ENCODE peak calls at places on chromosome 19, in six cellular contexts. W, E, H, Q, I and V are unnamed samples.

GRCh38 chr19:56245062-56245740 is 27.3 kb upstream of the EDDM13 start:
- DNase-seq in W (no peak), E (no peak), H (no peak), Q (no peak), I (no peak), V (no peak)

GRCh38 chr19:13794388-13794751 is 873 bp upstream of the ZSWIM4 start:
- DNase-seq in W (peak), E (no peak), H (peak), Q (no peak), I (peak), V (no peak)

GRCh38 chr19:850979-851335 is 1.1 kb upstream of the ELANE start:
- DNase-seq in W (no peak), E (no peak), H (peak), Q (no peak), I (no peak), V (no peak)

GRCh38 chr19:36115453-36116343 is at the start of gene TBCB:
- DNase-seq in W (peak), E (no peak), H (peak), Q (peak), I (peak), V (peak)

GRCh38 chr19:47749326-47749725 is 4.0 kb downstream of the NOP53 start:
- DNase-seq in W (no peak), E (no peak), H (no peak), Q (no peak), I (no peak), V (peak)

GRCh38 chr19:45676851-45677263 is 8.8 kb downstream of the GIPR start:
- DNase-seq in W (no peak), E (no peak), H (peak), Q (no peak), I (no peak), V (peak)

GRCh38 chr19:5522106-5522505 is 45.6 kb downstream of the TINCR start:
- DNase-seq in W (no peak), E (no peak), H (no peak), Q (no peak), I (no peak), V (no peak)

GRCh38 chr19:47523473-47523872 is 8.6 kb upstream of the NAPA start:
- DNase-seq in W (no peak), E (no peak), H (no peak), Q (no peak), I (no peak), V (no peak)

GRCh38 chr19:47762615-47763308 is 15.7 kb upstream of the SELENOW start:
- DNase-seq in W (no peak), E (peak), H (no peak), Q (no peak), I (no peak), V (no peak)

GRCh38 chr19:17467471-17468301 is 2.6 kb upstream of the SLC27A1 start:
- DNase-seq in W (no peak), E (no peak), H (no peak), Q (no peak), I (no peak), V (no peak)

GRCh38 chr19:48466571-48467325 is 2.4 kb upstream of the CYTH2 start:
- DNase-seq in W (no peak), E (no peak), H (no peak), Q (no peak), I (no peak), V (no peak)

GRCh38 chr19:18771328-18772242 is 19.5 kb downstream of the COMP start:
- DNase-seq in W (no peak), E (peak), H (no peak), Q (peak), I (no peak), V (no peak)

GRCh38 chr19:38723606-38724379 is 20.5 kb downstream of the CAPN12 start:
- DNase-seq in W (no peak), E (no peak), H (no peak), Q (no peak), I (no peak), V (no peak)

GRCh38 chr19:45953676-45954075 is 20.0 kb downstream of the NOVA2 start:
- DNase-seq in W (no peak), E (no peak), H (no peak), Q (no peak), I (no peak), V (no peak)

GRCh38 chr19:16678498-16678897 is 17.6 kb downstream of the TMEM38A start:
- DNase-seq in W (no peak), E (no peak), H (no peak), Q (no peak), I (no peak), V (no peak)

GRCh38 chr19:45340232-45340898 is at the start of gene KLC3:
- DNase-seq in W (no peak), E (peak), H (peak), Q (peak), I (no peak), V (peak)

GRCh38 chr19:45175663-45176345 is 2.2 kb downstream of the TRAPPC6A start:
- DNase-seq in W (no peak), E (no peak), H (no peak), Q (no peak), I (no peak), V (no peak)

GRCh38 chr19:53775524-53775923 is 48.6 kb downstream of the NLRP12 start:
- DNase-seq in W (no peak), E (no peak), H (no peak), Q (no peak), I (no peak), V (no peak)

GRCh38 chr19:5293607-5294089 is 47.0 kb downstream of the PTPRS start:
- DNase-seq in W (no peak), E (peak), H (peak), Q (peak), I (no peak), V (peak)

GRCh38 chr19:34350161-34350561 is 14.8 kb upstream of the GPI start:
- DNase-seq in W (no peak), E (no peak), H (no peak), Q (no peak), I (no peak), V (no peak)

GRCh38 chr19:18776736-18777135 is 14.4 kb downstream of the COMP start:
- DNase-seq in W (no peak), E (no peak), H (no peak), Q (peak), I (no peak), V (no peak)

GRCh38 chr19:48645652-48646191 is at the start of gene CA11:
- DNase-seq in W (no peak), E (peak), H (no peak), Q (no peak), I (no peak), V (no peak)

GRCh38 chr19:39671739-39672363 is 16.1 kb downstream of the LGALS16 start:
- DNase-seq in W (no peak), E (peak), H (no peak), Q (no peak), I (no peak), V (peak)

GRCh38 chr19:15234525-15235130 is 2.4 kb upstream of the EPHX3 start:
- DNase-seq in W (no peak), E (no peak), H (no peak), Q (no peak), I (no peak), V (no peak)

GRCh38 chr19:43575955-43576451 is 402 bp downstream of the PINLYP start:
- DNase-seq in W (no peak), E (no peak), H (no peak), Q (no peak), I (no peak), V (no peak)

GRCh38 chr19:46728693-46729339 is 11.9 kb upstream of the PRKD2 start:
- DNase-seq in W (no peak), E (peak), H (peak), Q (peak), I (no peak), V (peak)

GRCh38 chr19:10653482-10653731 is 739 bp upstream of the ILF3 start:
- DNase-seq in W (no peak), E (no peak), H (no peak), Q (no peak), I (no peak), V (no peak)
- TF ChIP-seq CTCF in W (no peak), E (peak), H (no peak), Q (no peak), I (no peak), V (no peak)

GRCh38 chr19:2288010-2288742 is 6.2 kb upstream of the PEAK3 start:
- DNase-seq in W (no peak), E (no peak), H (no peak), Q (no peak), I (no peak), V (no peak)

GRCh38 chr19:2289714-2290435 is 7.9 kb upstream of the PEAK3 start:
- DNase-seq in W (no peak), E (peak), H (peak), Q (peak), I (no peak), V (peak)

GRCh38 chr19:2290441-2291184 is 8.6 kb upstream of the PEAK3 start:
- DNase-seq in W (no peak), E (peak), H (no peak), Q (peak), I (no peak), V (no peak)

GRCh38 chr19:2287585-2287984 is 5.6 kb upstream of the PEAK3 start:
- DNase-seq in W (no peak), E (no peak), H (no peak), Q (no peak), I (no peak), V (no peak)

DNA sequence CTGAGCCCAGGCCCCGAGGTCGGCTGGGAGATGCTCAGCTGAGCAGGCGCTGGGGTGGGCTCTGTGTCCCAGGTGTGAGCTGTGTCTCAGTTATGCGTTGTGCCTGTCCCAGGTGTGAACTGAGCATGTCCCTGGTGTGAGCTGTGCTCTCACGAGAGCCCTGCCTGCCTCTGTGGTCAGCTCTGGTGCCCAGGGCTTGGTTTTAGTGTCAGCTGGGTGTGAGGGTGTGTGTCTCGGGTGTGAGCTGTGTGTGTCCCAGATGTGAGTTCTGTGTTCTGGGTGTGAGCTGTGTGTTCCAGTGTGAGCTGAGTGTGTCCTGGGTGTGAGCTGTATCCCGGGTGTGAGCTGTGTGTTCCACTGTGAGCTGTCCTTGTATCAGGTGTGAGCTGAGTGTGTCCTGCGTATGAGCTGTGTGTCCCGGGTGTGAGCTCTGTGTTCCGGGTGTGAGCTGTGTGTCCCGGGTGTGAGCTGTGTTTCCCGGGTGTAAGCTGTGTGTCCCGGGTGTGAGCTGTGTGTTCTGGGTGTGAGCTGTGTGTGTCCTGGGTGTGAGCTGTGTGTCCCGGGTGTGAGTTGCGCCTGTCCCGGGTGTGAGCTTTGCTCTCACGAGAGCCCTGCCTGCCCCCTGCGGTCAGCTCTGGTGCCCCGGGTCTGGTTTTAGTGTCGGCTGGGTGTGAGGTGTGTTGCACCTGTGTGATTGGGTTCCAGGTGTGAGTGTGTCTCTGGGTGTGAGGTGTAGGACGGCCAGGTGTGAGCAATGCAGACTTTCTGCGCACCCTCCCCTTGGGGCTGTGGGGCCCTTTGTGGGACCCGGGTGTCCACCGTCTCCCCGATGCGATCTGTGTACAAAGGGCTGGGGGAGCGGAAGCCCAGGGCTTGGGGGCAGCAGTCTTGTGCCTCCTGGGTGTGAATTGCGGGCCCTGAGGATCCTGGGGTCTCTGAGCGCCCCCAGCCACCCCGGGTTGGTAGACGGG is 7.1 kb upstream of the PEAK3 start:
- DNase-seq in W (no peak), E (no peak), H (no peak), Q (no peak), I (no peak), V (no peak)
- TF ChIP-seq CTCF in W (no peak), E (no peak), H (no peak), Q (no peak), I (no peak), V (no peak)

DNA sequence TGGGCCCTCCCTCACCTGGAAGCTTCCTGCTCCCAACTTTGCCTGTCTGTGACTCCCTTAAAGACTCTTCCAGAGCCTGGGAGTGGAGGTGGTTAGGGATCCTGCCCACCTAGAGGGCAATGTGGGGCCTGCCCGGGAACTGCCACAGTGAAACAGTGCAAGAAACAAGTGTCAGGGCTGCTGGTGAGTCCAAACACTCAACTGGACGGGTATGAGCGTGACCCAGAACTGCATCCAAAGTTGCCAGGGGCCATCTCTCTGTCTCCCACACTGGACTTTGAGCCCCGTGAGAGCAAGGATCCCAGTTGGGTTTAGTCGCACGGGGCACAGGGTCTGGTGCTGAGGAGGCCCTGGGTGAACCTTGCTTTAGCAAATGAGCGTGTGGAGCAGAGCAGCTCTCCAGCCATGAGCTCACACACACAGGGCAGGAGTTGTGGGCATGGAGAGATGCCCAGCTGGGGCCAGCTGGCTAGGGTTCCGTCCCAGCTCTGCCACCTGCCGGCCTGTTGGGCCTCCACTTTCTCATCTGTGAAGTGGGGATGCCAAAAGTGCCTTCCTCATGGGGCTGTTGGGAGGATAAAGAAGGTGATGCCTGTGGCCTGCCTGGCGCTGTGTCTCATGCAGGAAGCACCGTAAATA is 2.8 kb upstream of the NUMBL start:
- DNase-seq in W (no peak), E (no peak), H (no peak), Q (peak), I (no peak), V (no peak)
- TF ChIP-seq CTCF in W (no peak), E (no peak), H (no peak), Q (no peak), I (no peak), V (no peak)

DNA sequence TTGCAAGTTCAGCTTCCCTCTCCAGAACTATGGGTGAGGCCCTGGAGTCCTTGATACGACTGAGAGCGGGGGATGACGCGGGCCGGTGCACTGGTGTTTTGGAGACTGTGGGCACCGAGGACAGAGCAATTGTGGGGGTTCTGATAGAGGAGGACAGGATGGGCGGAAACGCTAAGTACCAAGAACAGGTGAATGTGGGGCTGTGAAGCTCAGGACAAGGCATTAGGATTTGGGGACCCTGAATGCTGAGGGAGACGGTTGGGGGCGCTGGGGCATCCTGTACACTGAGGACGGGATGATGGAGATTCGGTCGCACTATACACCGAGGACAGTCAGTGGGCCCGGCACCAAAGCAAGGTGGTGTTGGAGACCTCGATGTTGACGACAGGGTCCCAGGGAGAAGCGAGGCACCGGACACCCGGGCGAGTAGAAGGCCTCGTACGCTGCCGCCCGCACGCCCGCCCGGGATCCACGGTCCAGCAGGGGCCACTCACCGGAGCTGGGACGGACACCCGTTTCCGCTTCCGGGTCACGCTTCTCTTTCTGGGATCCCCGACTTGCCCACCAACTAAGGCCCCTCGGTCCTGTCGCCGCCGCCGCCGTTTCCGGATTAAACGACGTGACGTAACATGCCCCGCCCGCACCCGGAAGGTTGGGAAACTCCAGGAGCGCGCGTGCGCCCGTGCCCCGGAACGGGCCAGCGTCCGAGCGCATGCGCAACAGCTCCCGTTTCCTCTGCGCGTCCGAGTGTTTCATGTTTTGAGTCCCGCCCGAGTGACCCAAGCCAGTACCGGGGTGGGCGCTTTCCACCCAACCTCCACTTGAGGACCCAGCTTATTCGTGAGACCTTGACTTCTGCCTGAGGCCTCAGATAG is at the start of gene CHMP2A:
- DNase-seq in W (peak), E (peak), H (peak), Q (peak), I (peak), V (peak)
- TF ChIP-seq CTCF in W (no peak), E (no peak), H (no peak), Q (no peak), I (peak), V (no peak)